ENCODE peak calls at places on chromosome 18, in five cellular contexts. S is GM13977, N is body of pancreas, X is cardiac fibroblast, U is suprapubic skin. F is an unnamed sample.

GRCh38 chr18:49758263-49758610 is 55.1 kb downstream of the ACAA2 start:
- DNase-seq in S (no peak), N (no peak), X (no peak), U (peak), F (no peak)

GRCh38 chr18:4358618-4359017 is 96.5 kb downstream of the DLGAP1 start:
- DNase-seq in S (no peak), N (no peak), X (no peak), U (no peak), F (no peak)

GRCh38 chr18:24075731-24076130 is 61.2 kb downstream of the TTC39C start:
- DNase-seq in S (no peak), N (no peak), X (peak), U (no peak), F (no peak)

GRCh38 chr18:46343940-46344372 is 239.8 kb downstream of the HAUS1 start:
- DNase-seq in S (peak), N (peak), X (no peak), U (no peak), F (peak)

GRCh38 chr18:48866856-48867255 is 83.9 kb downstream of the SMAD7 start:
- DNase-seq in S (no peak), N (no peak), X (no peak), U (no peak), F (no peak)

GRCh38 chr18:66534110-66534509 is 69.8 kb downstream of the CDH19 start:
- DNase-seq in S (no peak), N (no peak), X (no peak), U (no peak), F (no peak)

GRCh38 chr18:39555511-39555910 is 1989.9 kb upstream of the CELF4 start:
- DNase-seq in S (no peak), N (no peak), X (no peak), U (no peak), F (no peak)

GRCh38 chr18:72772916-72773315 is 94.9 kb downstream of the NETO1 start:
- DNase-seq in S (no peak), N (no peak), X (no peak), U (no peak), F (no peak)

GRCh38 chr18:59067873-59068272 is 71.8 kb upstream of the SEC11C start:
- DNase-seq in S (no peak), N (peak), X (peak), U (no peak), F (no peak)

GRCh38 chr18:56921888-56922480 is 224.9 kb upstream of the BOD1L2 start:
- DNase-seq in S (no peak), N (no peak), X (no peak), U (no peak), F (no peak)

GRCh38 chr18:52312321-52312720 is 27.7 kb upstream of the DCC start:
- DNase-seq in S (no peak), N (no peak), X (no peak), U (no peak), F (no peak)

GRCh38 chr18:46555724-46556123 is 101.3 kb downstream of the LOXHD1 start:
- DNase-seq in S (peak), N (no peak), X (no peak), U (no peak), F (no peak)

GRCh38 chr18:1906421-1906820 is 664.9 kb downstream of the METTL4 start:
- DNase-seq in S (no peak), N (no peak), X (no peak), U (no peak), F (no peak)

GRCh38 chr18:33355263-33355662 is 85.3 kb downstream of the CCDC178 start:
- DNase-seq in S (no peak), N (no peak), X (no peak), U (no peak), F (no peak)

GRCh38 chr18:3281456-3282400 is 19.8 kb downstream of the MYL12B start:
- DNase-seq in S (peak), N (no peak), X (peak), U (no peak), F (no peak)

GRCh38 chr18:7946724-7947377 is 379.7 kb downstream of the PTPRM start:
- DNase-seq in S (no peak), N (peak), X (peak), U (no peak), F (no peak)

GRCh38 chr18:22625406-22625805 is 207.7 kb upstream of the CTAGE1 start:
- DNase-seq in S (no peak), N (no peak), X (no peak), U (no peak), F (no peak)

GRCh38 chr18:42954887-42955286 is 160.6 kb downstream of the RIT2 start:
- DNase-seq in S (no peak), N (no peak), X (no peak), U (no peak), F (no peak)

GRCh38 chr18:23238651-23239349 is 103.5 kb downstream of the CABLES1 start:
- DNase-seq in S (no peak), N (no peak), X (peak), U (no peak), F (no peak)

GRCh38 chr18:48790226-48790863 is 160.4 kb downstream of the SMAD7 start:
- DNase-seq in S (no peak), N (peak), X (peak), U (peak), F (no peak)

GRCh38 chr18:58095655-58096054 is 51.6 kb downstream of the NEDD4L start:
- DNase-seq in S (no peak), N (peak), X (no peak), U (no peak), F (no peak)

GRCh38 chr18:55406374-55407045 is 181.5 kb downstream of the TCF4 start:
- DNase-seq in S (no peak), N (no peak), X (no peak), U (no peak), F (no peak)

GRCh38 chr18:24043403-24043802 is 28.8 kb downstream of the TTC39C start:
- DNase-seq in S (no peak), N (no peak), X (no peak), U (no peak), F (no peak)

GRCh38 chr18:22657619-22658018 is 239.9 kb upstream of the CTAGE1 start:
- DNase-seq in S (no peak), N (no peak), X (no peak), U (no peak), F (no peak)

GRCh38 chr18:56200381-56200831 is 438.0 kb downstream of the TXNL1 start:
- DNase-seq in S (no peak), N (no peak), X (peak), U (no peak), F (no peak)

GRCh38 chr18:52484977-52485376 is 145.0 kb downstream of the DCC start:
- DNase-seq in S (no peak), N (no peak), X (no peak), U (no peak), F (no peak)

GRCh38 chr18:27901424-27902226 is 275.3 kb downstream of the CDH2 start:
- DNase-seq in S (no peak), N (no peak), X (no peak), U (no peak), F (no peak)

GRCh38 chr18:21117385-21118135 is 5.9 kb upstream of the ROCK1 start:
- DNase-seq in S (no peak), N (no peak), X (peak), U (no peak), F (no peak)

GRCh38 chr18:26813043-26813442 is 52.5 kb downstream of the AQP4 start:
- DNase-seq in S (peak), N (no peak), X (peak), U (no peak), F (peak)

GRCh38 chr18:59156316-59156715 is 16.6 kb downstream of the SEC11C start:
- DNase-seq in S (no peak), N (no peak), X (no peak), U (no peak), F (no peak)

GRCh38 chr18:74476154-74476553 is 19.0 kb upstream of the DIPK1C start:
- DNase-seq in S (no peak), N (no peak), X (no peak), U (no peak), F (no peak)
- TF ChIP-seq CTCF in S (peak), N (no peak), X (peak), U (no peak), F (peak)

GRCh38 chr18:9722691-9723090 is 14.6 kb downstream of the RAB31 start:
- DNase-seq in S (no peak), N (peak), X (no peak), U (peak), F (no peak)
- TF ChIP-seq CTCF in S (peak), N (peak), X (no peak), U (no peak), F (peak)

GRCh38 chr18:8978394-8978793 is 124.1 kb upstream of the NDUFV2 start:
- DNase-seq in S (no peak), N (no peak), X (no peak), U (no peak), F (no peak)

GRCh38 chr18:8980496-8981402 is 121.8 kb upstream of the NDUFV2 start:
- DNase-seq in S (no peak), N (no peak), X (no peak), U (no peak), F (no peak)

GRCh38 chr18:8979258-8979988 is 123.1 kb upstream of the NDUFV2 start:
- DNase-seq in S (no peak), N (no peak), X (no peak), U (no peak), F (no peak)

GRCh38 chr18:8984131-8984670 is 118.3 kb upstream of the NDUFV2 start:
- DNase-seq in S (no peak), N (no peak), X (no peak), U (no peak), F (no peak)

DNA sequence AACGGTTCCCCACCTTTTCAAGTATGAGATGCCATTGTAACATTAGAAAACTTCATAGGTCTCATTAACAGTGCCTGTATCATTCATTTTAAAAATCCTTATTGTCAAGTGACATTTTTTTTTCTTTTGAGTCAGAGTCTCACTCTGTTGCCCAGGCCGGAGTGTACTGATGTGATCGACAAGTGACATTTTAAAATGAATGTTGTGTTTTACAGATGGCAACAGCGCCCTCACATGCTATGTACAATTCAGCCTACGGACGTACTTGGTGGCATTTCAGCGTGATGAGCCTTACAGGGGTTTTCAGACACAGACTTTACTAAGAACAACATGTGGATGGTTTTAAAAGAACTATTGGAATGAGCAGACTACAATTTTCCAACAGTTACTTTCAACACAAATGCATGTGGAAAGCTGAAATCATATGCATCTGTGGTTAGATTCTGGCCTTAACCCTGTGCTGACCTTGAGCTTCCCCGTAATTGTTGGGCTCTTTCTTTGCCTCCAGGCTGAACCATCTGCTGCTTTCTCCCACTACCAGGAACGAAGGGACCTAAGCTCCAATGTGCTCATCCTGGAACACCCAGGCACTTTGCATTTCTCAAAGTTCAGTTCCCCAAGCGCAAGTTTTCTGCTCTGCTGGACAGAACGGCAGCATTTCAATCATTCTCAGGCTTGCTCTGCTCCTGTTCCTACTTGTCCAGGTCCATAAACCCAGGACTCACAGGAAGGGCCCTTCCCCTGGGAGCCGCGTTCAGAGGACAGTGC is 119.9 kb upstream of the NDUFV2 start:
- DNase-seq in S (peak), N (peak), X (peak), U (no peak), F (no peak)
- TF ChIP-seq CTCF in S (peak), N (peak), X (peak), U (no peak), F (peak)

GRCh38 chr18:11489266-11489899 is 120.0 kb upstream of the SLC35G4 start:
- DNase-seq in S (no peak), N (no peak), X (no peak), U (no peak), F (no peak)
- TF ChIP-seq CTCF in S (no peak), N (no peak), X (no peak), U (no peak), F (no peak)

GRCh38 chr18:12768622-12769021 is 65.8 kb downstream of the PSMG2 start:
- DNase-seq in S (no peak), N (no peak), X (peak), U (no peak), F (no peak)

GRCh38 chr18:12770469-12771219 is 67.8 kb downstream of the PSMG2 start:
- DNase-seq in S (no peak), N (no peak), X (no peak), U (peak), F (no peak)

GRCh38 chr18:12769136-12769535 is 66.3 kb downstream of the PSMG2 start:
- DNase-seq in S (no peak), N (no peak), X (no peak), U (no peak), F (no peak)

GRCh38 chr18:12767580-12768155 is 64.8 kb downstream of the PSMG2 start:
- DNase-seq in S (no peak), N (no peak), X (no peak), U (peak), F (no peak)

DNA sequence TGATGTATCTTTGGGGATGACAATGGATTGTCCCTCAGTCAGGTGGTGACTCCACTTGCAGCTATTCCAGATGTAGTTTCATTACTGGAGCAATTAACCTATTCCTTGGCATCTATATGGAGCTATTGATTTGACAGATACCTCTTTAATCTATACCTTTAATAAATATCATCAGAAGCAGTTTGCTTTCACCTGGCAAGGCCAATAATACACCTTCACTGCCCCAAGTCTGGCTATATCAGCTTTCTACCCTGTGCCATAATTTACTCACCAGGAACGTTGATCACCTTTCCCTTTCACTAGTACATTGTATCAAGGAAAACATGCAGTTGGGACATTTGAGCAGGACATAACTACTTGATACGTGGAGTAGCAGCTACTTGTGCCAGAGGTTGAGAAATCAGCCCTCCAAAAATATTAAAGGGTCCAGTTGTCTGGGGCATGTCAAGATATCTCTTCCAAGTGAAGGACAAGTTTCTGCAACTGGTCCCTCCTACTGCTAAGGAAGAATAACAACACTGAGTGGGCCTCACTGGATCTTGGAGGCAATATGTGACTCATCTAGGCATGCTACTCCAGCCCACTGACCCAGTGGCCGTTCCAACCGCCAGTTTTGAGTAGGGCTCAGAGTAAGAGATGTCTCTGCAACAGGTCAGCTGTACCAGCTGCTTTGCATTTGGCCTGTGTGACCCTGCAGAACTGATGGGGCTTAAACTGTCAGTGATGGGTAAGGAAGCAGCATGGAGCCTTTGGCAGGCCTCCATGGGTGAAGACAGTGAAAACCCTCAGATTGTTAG is 67.0 kb downstream of the PSMG2 start:
- DNase-seq in S (no peak), N (no peak), X (no peak), U (peak), F (no peak)
- TF ChIP-seq CTCF in S (no peak), N (no peak), X (no peak), U (no peak), F (no peak)

DNA sequence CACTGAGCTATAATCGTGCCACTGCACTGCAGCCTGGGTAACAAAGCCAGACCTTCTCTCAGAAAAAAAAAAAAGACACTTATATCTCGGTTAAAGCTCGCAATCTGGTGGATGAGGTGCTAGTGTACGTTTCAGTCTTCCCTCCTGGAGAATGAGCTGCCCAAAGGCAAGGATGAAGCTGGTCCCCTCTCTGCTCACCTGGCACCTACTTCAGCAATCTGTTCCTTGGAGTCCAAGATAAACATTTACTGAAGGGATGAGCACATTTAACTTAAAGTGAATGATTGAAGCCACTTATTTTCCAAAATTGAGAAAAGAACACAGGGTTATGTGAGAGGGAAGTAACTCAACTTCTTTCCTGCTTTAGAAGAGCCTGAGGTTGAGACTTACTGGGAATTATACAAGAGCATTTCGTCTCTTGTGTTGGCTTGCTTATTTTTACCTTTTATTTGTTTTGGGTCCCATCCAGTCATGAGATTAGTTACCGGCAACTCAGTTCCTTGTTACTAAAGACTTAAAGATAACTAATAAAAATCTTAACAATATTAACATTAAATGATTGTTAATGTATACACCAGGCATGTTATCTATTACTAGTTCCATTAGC is 33.6 kb upstream of the COLEC12 start:
- DNase-seq in S (no peak), N (no peak), X (no peak), U (no peak), F (no peak)
- TF ChIP-seq CTCF in S (no peak), N (no peak), X (no peak), U (no peak), F (no peak)

DNA sequence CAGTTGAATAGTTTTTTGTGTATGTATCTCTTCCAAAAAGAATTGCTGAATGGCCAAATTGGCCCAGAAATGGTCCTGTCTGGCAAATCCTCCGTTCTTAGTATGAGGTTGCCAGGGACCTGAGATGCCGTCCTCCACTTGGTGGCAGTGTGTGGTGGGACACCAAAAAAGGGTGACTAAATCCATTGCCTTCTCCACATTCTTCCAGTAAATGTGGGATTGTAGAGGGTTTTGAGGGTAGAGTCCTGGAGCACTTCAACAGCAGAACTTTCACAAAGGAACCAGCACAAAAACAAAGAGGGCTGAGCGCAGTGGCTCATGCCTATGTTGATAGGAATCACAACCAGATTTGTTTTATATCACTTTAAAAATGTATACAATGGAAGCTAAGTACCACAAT is 199.9 kb downstream of the BCL2 start:
- DNase-seq in S (no peak), N (no peak), X (peak), U (no peak), F (no peak)
- TF ChIP-seq CTCF in S (peak), N (peak), X (peak), U (no peak), F (peak)

DNA sequence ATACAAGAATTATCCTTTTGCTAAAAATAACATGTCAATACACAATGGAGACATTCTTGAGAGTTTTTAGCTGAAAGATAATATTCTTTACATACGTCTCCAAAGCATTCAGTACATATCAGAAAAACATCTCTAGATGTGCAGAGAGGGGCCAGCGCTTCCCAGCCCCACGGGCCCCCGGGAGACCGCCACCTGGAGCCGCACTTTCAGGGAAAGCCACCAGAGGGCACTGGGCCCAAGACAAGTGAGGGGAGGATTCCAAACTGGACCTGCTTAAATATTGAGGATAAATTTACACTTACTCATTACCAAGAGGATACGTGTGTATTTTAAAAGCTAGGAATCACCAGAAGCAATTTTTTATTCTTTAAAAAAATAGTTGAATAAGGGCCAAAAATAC is 499.5 kb downstream of the GALR1 start:
- DNase-seq in S (no peak), N (no peak), X (peak), U (no peak), F (no peak)
- TF ChIP-seq CTCF in S (peak), N (peak), X (no peak), U (no peak), F (peak)

F was measured in GM12878.